ENCODE peak calls at places on chromosomes 12 and 14, in seven cellular contexts. X is colonic mucosa; K is neural progenitor cell; N is cardiac muscle cell; V is right lobe of liver; I is CD4-positive, alpha-beta T cell; Y is transverse colon. J is an unnamed sample. For H3K9me3, the result is how much of the 10 kb centered on the place peaks cover.

GRCh38 chr12:61487728-61488127 is 772.5 kb upstream of the USP15 start:
- DNase-seq in X (no peak), K (peak), N (no peak), V (no peak), I (no peak), Y (no peak), J (peak)

GRCh38 chr14:51697848-51698247 is 46.1 kb downstream of the FRMD6 start:
- DNase-seq in X (no peak), K (no peak), N (no peak), V (no peak), I (no peak), Y (no peak), J (no peak)

GRCh38 chr12:95815635-95816212 is 25.2 kb upstream of the NTN4 start:
- DNase-seq in X (no peak), K (no peak), N (no peak), V (no peak), I (no peak), Y (no peak), J (no peak)

GRCh38 chr12:67515679-67516363 is 132.7 kb upstream of the DYRK2 start:
- DNase-seq in X (peak), K (no peak), N (no peak), V (no peak), I (no peak), Y (peak), J (peak)

GRCh38 chr12:12441891-12442461 is 85.1 kb downstream of the BORCS5 start:
- DNase-seq in X (no peak), K (no peak), N (peak), V (no peak), I (peak), Y (no peak), J (no peak)

GRCh38 chr12:6953417-6954315 is 2.5 kb downstream of the PTPN6 start:
- DNase-seq in X (peak), K (no peak), N (no peak), V (peak), I (peak), Y (peak), J (peak)

GRCh38 chr12:98399532-98399931 is 115.9 kb upstream of the TMPO start:
- DNase-seq in X (no peak), K (peak), N (no peak), V (no peak), I (peak), Y (no peak), J (peak)

GRCh38 chr12:132014092-132014914 is 64.6 kb downstream of the EP400 start:
- DNase-seq in X (no peak), K (no peak), N (no peak), V (no peak), I (no peak), Y (no peak), J (no peak)

GRCh38 chr12:123059501-123059900 is 79.0 kb downstream of the ARL6IP4 start:
- DNase-seq in X (no peak), K (no peak), N (no peak), V (no peak), I (no peak), Y (no peak), J (no peak)

GRCh38 chr12:109518820-109519665 is 41.6 kb downstream of the UBE3B start:
- DNase-seq in X (peak), K (peak), N (peak), V (peak), I (peak), Y (peak), J (peak)

GRCh38 chr12:123949118-123949774 is 23.4 kb downstream of the CCDC92 start:
- DNase-seq in X (no peak), K (peak), N (no peak), V (no peak), I (no peak), Y (no peak), J (no peak)

GRCh38 chr14:97602438-97603117 is 805.4 kb downstream of the VRK1 start:
- DNase-seq in X (no peak), K (no peak), N (no peak), V (no peak), I (peak), Y (peak), J (no peak)

GRCh38 chr14:56351861-56352260 is 227.7 kb upstream of the TMEM260 start:
- DNase-seq in X (no peak), K (no peak), N (no peak), V (no peak), I (no peak), Y (no peak), J (no peak)

GRCh38 chr12:69570545-69571399 is 14.5 kb upstream of the CCT2 start:
- DNase-seq in X (peak), K (peak), N (peak), V (no peak), I (peak), Y (peak), J (peak)

GRCh38 chr12:69570000-69570516 is 15.2 kb upstream of the CCT2 start:
- DNase-seq in X (no peak), K (no peak), N (no peak), V (no peak), I (no peak), Y (no peak), J (no peak)

GRCh38 chr12:69563166-69563762 is 22.0 kb upstream of the CCT2 start:
- DNase-seq in X (no peak), K (peak), N (no peak), V (no peak), I (no peak), Y (no peak), J (no peak)

GRCh38 chr12:69569236-69569635 is 16.0 kb upstream of the CCT2 start:
- DNase-seq in X (no peak), K (no peak), N (no peak), V (no peak), I (no peak), Y (no peak), J (no peak)

DNA sequence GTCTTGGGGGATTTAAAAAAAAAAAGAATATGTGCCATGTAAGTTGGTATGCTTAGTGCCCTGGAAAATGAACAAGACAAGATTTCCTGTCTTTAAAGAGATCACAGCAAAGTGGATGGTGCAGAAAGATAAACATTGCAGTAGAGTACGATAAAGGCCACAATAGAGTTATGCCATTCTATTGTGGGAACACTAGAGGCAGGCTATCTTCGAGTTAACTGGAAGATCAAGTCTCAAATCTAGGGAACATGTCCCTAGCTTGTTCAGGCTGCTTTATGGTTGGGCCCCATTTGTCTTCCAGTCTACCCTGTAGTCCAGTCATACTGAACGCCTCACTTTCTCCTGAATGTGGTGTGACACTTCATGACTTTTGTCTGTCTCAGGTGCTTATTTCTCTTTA is 18.7 kb upstream of the CCT2 start:
- DNase-seq in X (no peak), K (no peak), N (no peak), V (no peak), I (no peak), Y (no peak), J (no peak)
- TF ChIP-seq CTCF in X (no peak), K (peak), N (no peak), V (no peak), I (no peak), Y (no peak), J (peak)

DNA sequence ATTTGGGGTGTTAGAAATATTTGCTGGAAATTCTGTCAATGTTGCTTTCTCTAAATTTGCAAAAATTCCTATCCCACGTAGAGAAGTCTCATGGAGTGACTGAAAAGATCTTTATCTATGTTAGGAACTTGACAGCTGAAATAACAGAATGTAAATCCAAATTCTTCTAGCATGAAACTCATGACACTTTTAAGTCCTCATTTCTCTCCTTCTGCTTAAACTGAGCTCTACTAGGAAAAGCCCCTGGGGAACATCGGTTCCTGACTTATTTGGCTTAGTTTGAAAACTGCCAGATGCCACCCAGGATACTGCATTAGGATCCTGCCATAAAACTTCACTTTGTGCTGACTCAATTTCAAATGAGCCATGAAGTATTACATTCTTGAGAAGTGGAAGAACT is 426.0 kb downstream of the GALC start:
- DNase-seq in X (no peak), K (no peak), N (no peak), V (no peak), I (no peak), Y (no peak), J (peak)
- H3K9me3 ChIP-seq in X (under half), K (under half), N (under half), V (under half), I (under half), Y (under half), J (under half)

GRCh38 chr14:93207468-93208308 is 632 bp downstream of the UBR7 start:
- DNase-seq in X (peak), K (peak), N (peak), V (peak), I (no peak), Y (no peak), J (peak)
- TF ChIP-seq CTCF in X (peak), K (peak), N (peak), V (no peak), I (peak), Y (no peak), J (peak)

DNA sequence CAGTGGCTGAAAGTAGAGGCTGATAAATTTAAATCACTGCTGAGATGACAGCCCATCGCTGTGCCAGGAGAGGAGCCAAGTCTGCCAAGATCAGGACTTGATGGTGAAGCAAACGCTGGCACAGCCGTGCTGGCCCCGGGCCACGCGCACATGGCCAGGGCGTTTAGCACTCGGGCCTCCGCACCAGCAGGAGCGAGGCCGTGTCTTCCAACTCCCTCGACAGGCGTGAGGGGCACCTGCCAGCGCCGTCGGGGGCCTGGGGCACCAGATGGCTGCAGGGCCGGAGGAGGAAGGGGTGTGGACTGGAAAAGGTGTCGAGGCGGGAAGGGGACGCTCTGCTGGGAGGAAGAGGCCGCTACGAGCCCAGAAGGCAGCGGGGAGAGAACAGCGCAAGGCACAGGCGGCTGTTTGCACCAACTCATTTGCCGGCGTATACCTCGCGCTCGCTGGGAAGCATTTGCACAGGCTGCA is 29.6 kb downstream of the RIMBP2 start:
- DNase-seq in X (no peak), K (peak), N (no peak), V (no peak), I (no peak), Y (no peak), J (no peak)
- H3K9me3 ChIP-seq in X (under half), K (under half), N (under half), V (under half), I (under half), Y (under half), J (under half)